ENCODE peak calls at places on chromosomes 16 and 17, in five cellular contexts. M is GM12878, U is HepG2, A is GM12891, Y is H1. S is an unnamed sample.

GRCh38 chr17:77508047-77508715 is 367.4 kb downstream of the SEC14L1 start:
- DNase-seq in M (no peak), U (peak), A (no peak), Y (no peak), S (no peak)

GRCh38 chr17:5561736-5562135 is 22.6 kb downstream of the NLRP1 start:
- DNase-seq in M (no peak), U (no peak), A (no peak), Y (no peak), S (no peak)

GRCh38 chr16:53829186-53829747 is 125.3 kb downstream of the FTO start:
- DNase-seq in M (no peak), U (no peak), A (no peak), Y (no peak), S (no peak)

GRCh38 chr17:31678431-31678830 is 180.6 kb downstream of the COPRS start:
- DNase-seq in M (no peak), U (no peak), A (no peak), Y (no peak), S (no peak)

GRCh38 chr17:47254403-47254943 is 846 bp downstream of the ITGB3 start:
- DNase-seq in M (no peak), U (no peak), A (no peak), Y (no peak), S (no peak)

GRCh38 chr17:63440770-63441335 is 5.3 kb downstream of the CYB561 start:
- DNase-seq in M (no peak), U (no peak), A (no peak), Y (no peak), S (no peak)

GRCh38 chr17:13520899-13521572 is 80.7 kb downstream of the HS3ST3A1 start:
- DNase-seq in M (peak), U (no peak), A (no peak), Y (no peak), S (no peak)

GRCh38 chr16:15643453-15644305 is 725 bp upstream of the MARF1 start:
- DNase-seq in M (no peak), U (peak), A (no peak), Y (no peak), S (no peak)

GRCh38 chr16:19879241-19879792 is 5.3 kb downstream of the GPRC5B start:
- DNase-seq in M (no peak), U (peak), A (no peak), Y (peak), S (no peak)

GRCh38 chr16:77833906-77834599 is 45.7 kb downstream of the VAT1L start:
- DNase-seq in M (no peak), U (no peak), A (no peak), Y (peak), S (no peak)

GRCh38 chr16:86556576-86556975 is 1.5 kb upstream of the MTHFSD start:
- DNase-seq in M (no peak), U (no peak), A (no peak), Y (no peak), S (no peak)

GRCh38 chr17:21376835-21377690 is 906 bp downstream of the KCNJ12 start:
- DNase-seq in M (no peak), U (no peak), A (no peak), Y (no peak), S (no peak)

GRCh38 chr17:37698132-37698615 is 46.7 kb downstream of the HNF1B start:
- DNase-seq in M (no peak), U (peak), A (no peak), Y (no peak), S (no peak)

GRCh38 chr17:58302171-58302918 is 21.6 kb upstream of the MPO start:
- DNase-seq in M (no peak), U (no peak), A (no peak), Y (no peak), S (no peak)

GRCh38 chr17:7651097-7651958 is 602 bp downstream of the ATP1B2 start:
- DNase-seq in M (no peak), U (no peak), A (no peak), Y (no peak), S (no peak)

GRCh38 chr17:7652659-7653343 is 2.1 kb downstream of the ATP1B2 start:
- DNase-seq in M (no peak), U (no peak), A (no peak), Y (no peak), S (no peak)

GRCh38 chr17:7654832-7655540 is 4.3 kb downstream of the ATP1B2 start:
- DNase-seq in M (no peak), U (no peak), A (no peak), Y (no peak), S (no peak)

GRCh38 chr17:7651959-7652658 is 1.4 kb downstream of the ATP1B2 start:
- DNase-seq in M (no peak), U (no peak), A (no peak), Y (no peak), S (no peak)

DNA sequence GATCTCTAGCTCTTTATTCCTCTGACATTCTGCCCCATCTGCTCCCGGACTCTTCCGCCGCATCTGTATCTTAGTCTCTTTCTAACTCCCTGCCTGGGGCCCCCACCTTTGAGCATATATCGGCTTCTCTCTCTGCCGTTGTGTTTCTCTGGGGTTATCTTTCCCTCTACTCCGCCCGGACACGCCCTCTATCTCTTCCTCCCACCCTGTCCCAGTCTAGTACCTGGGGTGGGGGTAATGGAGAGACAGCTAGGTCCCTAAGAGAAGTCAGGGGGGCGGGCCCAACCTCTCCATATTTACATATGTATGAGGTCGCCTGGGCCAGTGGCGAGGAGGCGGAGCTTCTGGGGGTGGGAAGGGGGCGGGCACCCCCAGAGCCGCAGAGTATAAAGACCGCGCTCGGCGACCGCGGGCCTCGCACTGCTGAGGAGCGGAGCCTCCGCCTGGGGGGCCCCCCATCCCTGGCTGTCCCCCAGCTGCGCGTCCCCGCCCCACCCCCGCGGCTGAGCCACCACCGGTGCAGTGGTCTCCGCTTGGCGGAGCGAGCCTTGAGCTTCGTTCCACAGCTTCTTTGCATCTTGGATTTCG is at the start of gene ATP1B2:
- DNase-seq in M (no peak), U (peak), A (peak), Y (peak), S (peak)
- TF ChIP-seq TAF1 in M (no peak), U (no peak), A (no peak), Y (peak), S (no peak)

DNA sequence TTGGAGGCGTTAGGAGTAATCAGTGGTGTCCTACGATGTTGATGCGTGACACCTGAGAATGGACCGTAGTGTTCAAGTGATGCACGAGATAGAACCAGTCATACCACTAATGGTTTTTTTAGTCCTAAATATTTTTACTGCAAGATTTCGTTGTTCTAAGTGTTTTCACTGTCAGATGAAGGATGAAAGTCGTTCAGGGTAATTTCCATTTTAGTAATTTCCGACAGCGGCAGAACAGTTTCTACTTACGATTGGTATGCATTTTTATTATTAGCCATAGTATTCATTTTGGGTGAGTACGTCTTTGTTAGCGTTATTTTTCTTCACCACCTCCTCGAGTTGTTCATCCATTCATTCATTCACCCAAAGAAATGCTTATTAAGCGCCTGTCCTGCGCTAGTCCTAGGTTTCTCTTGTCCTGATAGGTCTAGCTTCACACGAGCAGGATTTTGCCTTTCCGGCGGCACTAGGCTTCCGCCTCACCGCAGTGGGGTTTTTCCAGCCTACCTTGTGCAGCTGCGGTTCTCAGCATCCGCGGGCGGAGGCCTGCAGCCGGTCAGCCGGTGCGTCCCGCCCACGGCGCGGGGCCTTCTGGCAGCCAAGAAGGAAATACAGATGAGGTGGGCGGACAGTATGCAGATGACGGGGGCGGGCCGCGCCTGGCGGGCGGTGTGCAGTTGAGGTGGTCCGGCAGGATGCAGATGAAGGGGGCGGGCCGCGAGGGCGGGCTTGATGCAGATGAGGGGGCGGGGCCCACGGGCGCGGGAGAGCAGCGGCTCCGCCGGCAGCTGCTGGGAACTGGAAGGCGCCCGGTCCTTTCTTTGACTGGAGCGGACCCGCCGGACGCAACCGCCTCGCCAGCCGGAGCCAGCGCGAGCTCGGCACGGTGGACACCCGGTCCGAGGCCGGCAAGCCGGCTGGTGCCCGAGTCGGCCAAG is 146.4 kb downstream of the SPECC1 start:
- DNase-seq in M (peak), U (peak), A (peak), Y (peak), S (peak)
- TF ChIP-seq POLR2A in M (peak), U (no peak), A (peak), Y (peak), S (peak)

DNA sequence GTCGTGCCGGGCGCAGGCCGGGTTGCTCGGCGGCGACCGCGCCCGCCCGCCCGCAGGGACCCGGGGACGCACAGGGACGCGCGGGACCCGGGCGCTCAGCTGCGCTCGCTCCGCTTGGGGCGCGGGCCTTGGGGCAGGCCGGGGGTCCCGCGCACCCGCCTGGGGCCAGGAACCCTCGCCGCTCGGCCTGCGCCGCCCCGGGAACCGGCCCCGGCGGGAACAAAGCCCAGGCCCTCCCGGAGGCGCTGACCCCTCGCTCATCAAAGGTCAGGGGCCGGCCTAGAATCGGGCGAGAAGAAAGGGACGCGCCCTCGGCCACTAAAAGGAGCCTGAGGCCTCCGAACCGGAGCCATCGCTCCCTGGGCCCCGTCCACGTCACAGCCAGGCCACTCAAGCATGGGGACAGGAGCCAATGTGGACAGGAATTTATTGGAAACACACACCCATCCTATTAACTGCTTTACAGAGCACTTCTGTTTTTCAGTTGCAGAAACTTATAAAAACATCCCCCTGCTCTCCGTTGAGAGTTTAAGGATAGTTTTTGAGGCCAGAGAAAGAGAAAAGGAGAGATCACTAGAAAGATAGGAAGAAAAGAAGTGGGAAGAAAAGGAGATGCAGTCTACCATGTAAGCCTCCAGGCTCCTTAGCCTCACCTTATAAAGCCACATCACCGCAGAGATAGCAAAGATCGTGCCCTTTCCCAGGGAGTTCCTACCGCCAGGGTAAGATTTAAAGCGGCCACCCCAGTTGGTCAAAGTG is 543 bp upstream of the ZFHX3 start:
- DNase-seq in M (no peak), U (peak), A (no peak), Y (no peak), S (no peak)
- TF ChIP-seq POLR2AphosphoS5 in M (no peak), U (peak), A (no peak), Y (no peak), S (no peak)

DNA sequence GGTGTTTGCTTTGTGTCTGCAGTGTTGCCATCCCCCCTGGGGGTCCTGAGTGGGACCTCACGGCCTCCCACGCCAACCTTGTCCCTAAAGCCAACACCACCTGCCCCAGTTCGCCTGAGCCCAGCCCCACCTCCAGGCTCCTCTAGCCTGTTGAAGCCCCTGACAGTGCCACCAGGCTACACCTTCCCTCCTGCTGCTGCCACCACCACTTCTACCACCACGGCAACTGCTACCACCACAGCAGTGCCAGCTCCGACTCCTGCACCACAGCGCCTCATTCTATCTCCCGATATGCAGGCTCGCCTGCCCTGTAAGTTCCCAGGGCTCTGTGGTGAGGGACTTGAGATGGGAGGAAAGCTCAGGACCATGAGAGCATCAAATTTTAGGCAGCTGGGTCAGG is 22.2 kb downstream of the SRCAP start:
- DNase-seq in M (no peak), U (no peak), A (no peak), Y (no peak), S (no peak)
- TF ChIP-seq TAF1 in M (no peak), U (no peak), A (no peak), Y (no peak), S (no peak)

GRCh38 chr17:80414508-80414802 is 512 bp upstream of the ENDOV start:
- DNase-seq in M (no peak), U (peak), A (no peak), Y (no peak), S (no peak)

GRCh38 chr17:80415626-80416042 is 667 bp downstream of the ENDOV start:
- DNase-seq in M (no peak), U (no peak), A (no peak), Y (no peak), S (no peak)

GRCh38 chr17:80416260-80416939 is 1.4 kb downstream of the ENDOV start:
- DNase-seq in M (no peak), U (no peak), A (no peak), Y (no peak), S (no peak)

GRCh38 chr17:80413771-80414507 is 1.0 kb upstream of the ENDOV start:
- DNase-seq in M (no peak), U (no peak), A (no peak), Y (no peak), S (no peak)

GRCh38 chr17:80414803-80415625 is at the start of gene ENDOV:
- DNase-seq in M (peak), U (peak), A (peak), Y (peak), S (peak)
- TF ChIP-seq POLR2A in M (peak), U (peak), A (peak), Y (no peak), S (peak)

GRCh38 chr17:48621410-48622387 is 4.5 kb downstream of the HOXB9 start:
- DNase-seq in M (no peak), U (no peak), A (no peak), Y (no peak), S (no peak)
- TF ChIP-seq POLR2AphosphoS5 in M (no peak), U (no peak), A (no peak), Y (no peak), S (no peak)

GRCh38 chr17:68377771-68378201 is 79.5 kb downstream of the WIPI1 start:
- DNase-seq in M (no peak), U (no peak), A (no peak), Y (no peak), S (no peak)

GRCh38 chr17:68379692-68380677 is 77.3 kb downstream of the WIPI1 start:
- DNase-seq in M (no peak), U (peak), A (no peak), Y (no peak), S (no peak)

GRCh38 chr17:68381076-68381900 is 76.0 kb downstream of the WIPI1 start:
- DNase-seq in M (no peak), U (no peak), A (no peak), Y (no peak), S (no peak)

GRCh38 chr17:68379150-68379510 is 78.2 kb downstream of the WIPI1 start:
- DNase-seq in M (no peak), U (no peak), A (no peak), Y (no peak), S (no peak)

GRCh38 chr17:68378202-68379149 is 78.8 kb downstream of the WIPI1 start:
- DNase-seq in M (no peak), U (peak), A (no peak), Y (no peak), S (no peak)
- TF ChIP-seq TAF1 in M (no peak), U (peak), A (no peak), Y (no peak), S (no peak)

GRCh38 chr17:28710948-28711722 is 553 bp downstream of the PROCA1 start:
- DNase-seq in M (peak), U (peak), A (peak), Y (peak), S (peak)
- TF ChIP-seq POLR2A in M (peak), U (peak), A (no peak), Y (peak), S (peak)